ENCODE peak calls at places on chromosome 20, in ten cellular contexts. C is RPMI8226, R is sigmoid colon, T is RPMI7951, P is fibroblast of mammary gland, X is H9, H is midbrain, I is NCI-H1694 treated with DMSO at 0.1 percent for 48 hours, Q is ACHN, G is transverse colon. S is an unnamed sample.

GRCh38 chr20:3071610-3072529 is at the start of gene OXT:
- DNase-seq in C (no peak), R (no peak), T (no peak), P (no peak), X (peak), H (no peak), I (no peak), Q (no peak), G (peak), S (peak)

GRCh38 chr20:51487076-51487475 is 55.4 kb downstream of the NFATC2 start:
- DNase-seq in C (no peak), R (no peak), T (peak), P (no peak), X (no peak), H (no peak), I (no peak), Q (no peak), G (no peak), S (no peak)

GRCh38 chr20:2330090-2330695 is 34.4 kb downstream of the TGM3 start:
- DNase-seq in C (no peak), R (no peak), T (no peak), P (no peak), X (no peak), H (no peak), I (no peak), Q (no peak), G (peak), S (no peak)

GRCh38 chr20:61635721-61636455 is 383.8 kb downstream of the CDH4 start:
- DNase-seq in C (no peak), R (no peak), T (no peak), P (no peak), X (no peak), H (no peak), I (no peak), Q (no peak), G (no peak), S (no peak)

GRCh38 chr20:47027042-47027441 is 132.4 kb downstream of the EYA2 start:
- DNase-seq in C (peak), R (no peak), T (peak), P (no peak), X (no peak), H (no peak), I (no peak), Q (no peak), G (no peak), S (peak)

GRCh38 chr20:62472020-62472342 is 3.8 kb downstream of the GATA5 start:
- DNase-seq in C (no peak), R (no peak), T (no peak), P (no peak), X (no peak), H (no peak), I (no peak), Q (no peak), G (no peak), S (no peak)

GRCh38 chr20:52242237-52243230 is 51.0 kb upstream of the ZFP64 start:
- DNase-seq in C (peak), R (no peak), T (peak), P (peak), X (no peak), H (peak), I (peak), Q (peak), G (no peak), S (no peak)

GRCh38 chr20:47146703-47147102 is 209.8 kb downstream of the ZMYND8 start:
- DNase-seq in C (no peak), R (no peak), T (peak), P (peak), X (no peak), H (no peak), I (no peak), Q (peak), G (no peak), S (no peak)

GRCh38 chr20:47181056-47181862 is 175.2 kb downstream of the ZMYND8 start:
- DNase-seq in C (peak), R (no peak), T (peak), P (peak), X (peak), H (no peak), I (no peak), Q (peak), G (peak), S (peak)

GRCh38 chr20:45993197-45993951 is 15.3 kb upstream of the MMP9 start:
- DNase-seq in C (no peak), R (peak), T (peak), P (peak), X (no peak), H (no peak), I (no peak), Q (no peak), G (peak), S (no peak)

GRCh38 chr20:43915209-43916072 is 789 bp downstream of the TOX2 start:
- DNase-seq in C (peak), R (no peak), T (peak), P (peak), X (peak), H (no peak), I (no peak), Q (no peak), G (peak), S (no peak)

GRCh38 chr20:48153523-48153922 is 368.2 kb upstream of the SULF2 start:
- DNase-seq in C (peak), R (no peak), T (peak), P (no peak), X (peak), H (no peak), I (peak), Q (no peak), G (no peak), S (peak)

GRCh38 chr20:59825563-59825920 is 107.9 kb downstream of the SYCP2 start:
- DNase-seq in C (no peak), R (no peak), T (no peak), P (no peak), X (no peak), H (no peak), I (no peak), Q (no peak), G (no peak), S (no peak)

GRCh38 chr20:57038608-57039440 is 227.6 kb downstream of the BMP7 start:
- DNase-seq in C (peak), R (peak), T (peak), P (peak), X (no peak), H (no peak), I (no peak), Q (no peak), G (no peak), S (no peak)

GRCh38 chr20:24755411-24755922 is 193.6 kb upstream of the CST7 start:
- DNase-seq in C (no peak), R (no peak), T (peak), P (no peak), X (peak), H (no peak), I (no peak), Q (no peak), G (no peak), S (no peak)

GRCh38 chr20:34938466-34939163 is 17.0 kb downstream of the GSS start:
- DNase-seq in C (peak), R (peak), T (no peak), P (no peak), X (no peak), H (peak), I (peak), Q (no peak), G (peak), S (peak)

GRCh38 chr20:8721098-8721497 is 347.8 kb upstream of the PLCB4 start:
- DNase-seq in C (peak), R (peak), T (peak), P (peak), X (peak), H (peak), I (peak), Q (peak), G (no peak), S (no peak)

GRCh38 chr20:4814696-4815252 is 93.1 kb downstream of the PRND start:
- DNase-seq in C (peak), R (no peak), T (no peak), P (no peak), X (no peak), H (peak), I (no peak), Q (no peak), G (peak), S (peak)

GRCh38 chr20:1396702-1397101 is 3.8 kb upstream of the FKBP1A start:
- DNase-seq in C (no peak), R (no peak), T (peak), P (no peak), X (no peak), H (no peak), I (no peak), Q (no peak), G (no peak), S (no peak)

GRCh38 chr20:20820780-20821495 is 108.5 kb upstream of the RALGAPA2 start:
- DNase-seq in C (no peak), R (no peak), T (peak), P (no peak), X (no peak), H (peak), I (no peak), Q (no peak), G (no peak), S (no peak)

GRCh38 chr20:11274137-11274536 is 600.3 kb upstream of the JAG1 start:
- DNase-seq in C (peak), R (no peak), T (peak), P (peak), X (no peak), H (peak), I (peak), Q (peak), G (no peak), S (no peak)

GRCh38 chr20:43430265-43430664 is 27.4 kb upstream of the SRSF6 start:
- DNase-seq in C (no peak), R (no peak), T (peak), P (no peak), X (peak), H (no peak), I (no peak), Q (no peak), G (no peak), S (no peak)

GRCh38 chr20:51185277-51185676 is 162.4 kb upstream of the KCNG1 start:
- DNase-seq in C (no peak), R (no peak), T (no peak), P (peak), X (no peak), H (no peak), I (no peak), Q (no peak), G (no peak), S (no peak)

GRCh38 chr20:48959902-48960550 is 38.5 kb downstream of the ARFGEF2 start:
- DNase-seq in C (no peak), R (no peak), T (no peak), P (peak), X (no peak), H (no peak), I (no peak), Q (no peak), G (no peak), S (no peak)

GRCh38 chr20:32539817-32540675 is 45.1 kb downstream of the NOL4L start:
- DNase-seq in C (no peak), R (no peak), T (no peak), P (no peak), X (no peak), H (no peak), I (no peak), Q (no peak), G (peak), S (no peak)

GRCh38 chr20:17835240-17835940 is 133.2 kb downstream of the SNX5 start:
- DNase-seq in C (no peak), R (peak), T (peak), P (peak), X (no peak), H (no peak), I (no peak), Q (peak), G (peak), S (peak)

GRCh38 chr20:49916146-49917002 is 1.0 kb upstream of the SPATA2 start:
- DNase-seq in C (peak), R (peak), T (peak), P (peak), X (no peak), H (no peak), I (peak), Q (peak), G (peak), S (no peak)

GRCh38 chr20:58892932-58893224 is 40.4 kb downstream of the GNAS start:
- DNase-seq in C (no peak), R (no peak), T (no peak), P (no peak), X (no peak), H (no peak), I (no peak), Q (no peak), G (no peak), S (no peak)

GRCh38 chr20:12660918-12661317 is 347.9 kb upstream of the SPTLC3 start:
- DNase-seq in C (peak), R (no peak), T (no peak), P (no peak), X (peak), H (no peak), I (no peak), Q (no peak), G (no peak), S (no peak)

GRCh38 chr20:34876161-34877001 is at the start of gene ACSS2:
- DNase-seq in C (peak), R (peak), T (peak), P (peak), X (peak), H (peak), I (peak), Q (peak), G (peak), S (peak)

GRCh38 chr20:10002871-10003270 is 31.9 kb upstream of the ANKEF1 start:
- DNase-seq in C (no peak), R (no peak), T (no peak), P (no peak), X (no peak), H (no peak), I (peak), Q (no peak), G (no peak), S (no peak)

GRCh38 chr20:44092551-44093248 is 94.3 kb downstream of the JPH2 start:
- DNase-seq in C (peak), R (peak), T (peak), P (peak), X (peak), H (peak), I (no peak), Q (peak), G (no peak), S (no peak)

GRCh38 chr20:50095476-50096078 is 17.4 kb downstream of the UBE2V1 start:
- DNase-seq in C (no peak), R (no peak), T (no peak), P (no peak), X (no peak), H (no peak), I (no peak), Q (no peak), G (no peak), S (no peak)

GRCh38 chr20:8344106-8344505 is 212.0 kb downstream of the PLCB1 start:
- DNase-seq in C (no peak), R (no peak), T (no peak), P (no peak), X (no peak), H (peak), I (no peak), Q (no peak), G (no peak), S (no peak)

GRCh38 chr20:31822421-31823330 is 3.5 kb downstream of the MYLK2 start:
- DNase-seq in C (peak), R (peak), T (peak), P (peak), X (peak), H (peak), I (peak), Q (peak), G (peak), S (peak)

GRCh38 chr20:9686455-9686854 is 152.4 kb downstream of the PAK5 start:
- DNase-seq in C (no peak), R (no peak), T (no peak), P (no peak), X (no peak), H (no peak), I (no peak), Q (no peak), G (no peak), S (no peak)

GRCh38 chr20:13941031-13941430 is 49.4 kb downstream of the SEL1L2 start:
- DNase-seq in C (no peak), R (no peak), T (no peak), P (no peak), X (no peak), H (no peak), I (no peak), Q (no peak), G (no peak), S (no peak)

GRCh38 chr20:51350941-51351631 is 191.4 kb downstream of the NFATC2 start:
- DNase-seq in C (no peak), R (peak), T (peak), P (peak), X (no peak), H (no peak), I (no peak), Q (no peak), G (no peak), S (peak)

GRCh38 chr20:23200914-23201313 is 114.8 kb upstream of the CD93 start:
- DNase-seq in C (peak), R (no peak), T (peak), P (peak), X (peak), H (no peak), I (no peak), Q (peak), G (peak), S (no peak)